ENCODE peak calls at places on chromosomes 13 and 19, in seven cellular contexts. C is body of pancreas, Z is psoas muscle, Q is cardiac muscle cell, P is tibial nerve, A is HepG2, F is dorsolateral prefrontal cortex. I is an unnamed sample.

GRCh38 chr13:81116461-81117282 is 775.7 kb upstream of the SPRY2 start:
- DNase-seq in Q (no peak), P (no peak), Z (no peak), A (no peak), C (no peak), F (no peak), I (no peak)

GRCh38 chr13:87674143-87674772 is 3.1 kb downstream of the SLITRK5 start:
- DNase-seq in A (no peak), F (no peak), Z (no peak), Q (no peak), P (no peak), C (no peak), I (no peak)

GRCh38 chr19:14519860-14520407 is 1.7 kb upstream of the DNAJB1 start:
- DNase-seq in C (peak), P (no peak), Z (no peak), Q (peak), F (no peak), A (peak), I (no peak)

GRCh38 chr13:105365831-105366230 is 1169.6 kb downstream of the EFNB2 start:
- DNase-seq in F (no peak), C (no peak), Z (no peak), A (no peak), P (no peak), Q (no peak), I (no peak)

GRCh38 chr19:42284066-42284501 is 15.0 kb downstream of the CIC start:
- DNase-seq in A (no peak), Q (peak), P (peak), F (no peak), Z (peak), C (peak), I (peak)

GRCh38 chr13:112838038-112838965 is 130.7 kb upstream of the MCF2L start:
- DNase-seq in C (no peak), Q (no peak), Z (no peak), A (no peak), P (no peak), F (no peak), I (peak)

GRCh38 chr19:49672131-49672919 is 4.7 kb upstream of the PRMT1 start:
- DNase-seq in C (peak), A (peak), Q (peak), F (peak), P (peak), Z (peak), I (peak)

GRCh38 chr13:114148521-114148855 is 16.1 kb upstream of the RASA3 start:
- DNase-seq in Q (no peak), P (no peak), F (no peak), Z (no peak), C (peak), A (no peak), I (no peak)

GRCh38 chr19:37951816-37952210 is 44.8 kb downstream of the SIPA1L3 start:
- DNase-seq in P (no peak), F (no peak), Z (no peak), Q (no peak), C (no peak), A (no peak), I (no peak)
- H3K27ac ChIP-seq in P (no peak), F (no peak), Z (no peak), Q (no peak), C (no peak), A (no peak), I (no peak)

DNA sequence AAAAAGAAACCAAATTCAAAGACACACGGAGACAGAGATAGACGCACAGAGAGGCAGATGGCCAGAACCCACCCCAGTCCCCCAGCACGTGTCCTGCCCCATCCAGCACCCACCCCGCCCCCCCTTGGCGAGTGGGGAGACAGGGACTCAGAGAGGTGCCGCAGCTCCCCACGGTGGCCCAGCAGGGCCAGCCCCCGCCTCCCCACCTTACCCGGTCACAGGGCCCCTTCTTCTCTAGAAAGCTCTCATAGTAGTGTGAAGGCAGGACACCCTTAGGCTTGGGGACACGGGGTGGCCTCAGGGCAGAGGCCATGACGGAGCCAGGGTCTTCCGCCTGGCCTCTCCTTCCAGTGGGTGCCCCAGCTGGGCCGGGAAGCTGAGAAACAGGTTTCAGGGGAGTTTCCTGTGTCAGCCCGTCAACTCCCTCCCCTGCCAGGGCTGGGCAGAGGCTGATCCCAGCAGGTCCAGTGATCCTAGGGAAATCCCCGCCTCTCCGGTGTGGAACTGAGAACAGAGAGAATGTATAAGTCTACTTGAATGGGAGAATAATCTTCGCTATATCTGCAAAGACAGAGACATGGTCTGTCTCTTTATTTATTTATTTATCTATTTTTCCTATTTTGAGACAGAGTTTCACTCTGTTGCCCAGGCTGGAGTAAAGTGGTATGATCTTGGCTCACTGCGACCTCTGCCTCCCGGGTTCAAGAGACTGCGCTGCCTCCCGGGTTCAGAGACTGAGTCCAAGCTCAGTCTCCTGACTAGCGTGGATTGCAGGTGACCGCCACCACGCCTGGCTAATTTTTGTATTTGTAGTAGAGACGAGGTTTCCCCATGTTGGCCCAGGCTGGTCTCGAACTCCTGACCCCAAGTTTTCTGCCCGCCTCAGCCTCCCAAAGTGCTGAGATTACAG is at the start of gene STAP2:
- DNase-seq in A (peak), C (peak), P (no peak), F (no peak), Q (peak), Z (no peak), I (no peak)
- H3K4me3 ChIP-seq in A (peak), C (peak), P (peak), F (peak), Q (peak), Z (peak), I (peak)

GRCh38 chr13:50353651-50354415 is 338.6 kb downstream of the KCNRG start:
- DNase-seq in Z (no peak), Q (peak), C (no peak), F (no peak), A (no peak), P (no peak), I (no peak)
- H3K27ac ChIP-seq in Z (no peak), Q (no peak), C (no peak), F (no peak), A (no peak), P (peak), I (no peak)

GRCh38 chr13:46578590-46578975 is 25.6 kb downstream of the LRCH1 start:
- DNase-seq in P (no peak), A (no peak), Q (no peak), Z (no peak), C (no peak), F (no peak), I (no peak)
- H3K4me3 ChIP-seq in P (no peak), A (no peak), Q (no peak), Z (no peak), C (no peak), F (no peak), I (no peak)

GRCh38 chr13:101398920-101399319 is 17.4 kb downstream of the NALCN start:
- DNase-seq in C (no peak), F (no peak), P (no peak), A (no peak), Z (no peak), Q (peak), I (no peak)
- H3K27ac ChIP-seq in C (no peak), F (no peak), P (no peak), A (no peak), Z (no peak), Q (no peak), I (no peak)

DNA sequence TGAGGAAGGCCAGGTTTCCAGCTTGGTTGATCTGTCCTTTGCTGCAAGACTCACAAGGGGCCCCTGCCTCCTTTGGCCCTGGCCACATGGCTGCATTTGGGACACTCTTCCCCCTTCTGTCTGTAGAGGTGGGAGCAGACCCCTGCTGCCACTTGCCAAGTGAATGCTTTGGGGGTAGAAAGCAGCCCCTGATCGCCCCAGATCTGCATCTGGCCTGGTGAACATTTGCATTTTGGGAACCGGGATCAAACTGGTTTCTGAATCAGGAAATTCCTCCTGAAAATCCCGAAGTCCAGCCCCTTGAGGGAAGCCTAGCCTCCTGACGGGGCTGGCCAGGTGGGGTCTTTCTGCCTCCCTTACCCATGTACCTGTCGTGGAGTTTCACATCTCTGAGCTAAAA is 14.9 kb downstream of the DPF1 start:
- DNase-seq in F (no peak), Z (no peak), Q (no peak), C (no peak), P (no peak), A (no peak), I (no peak)
- H3K4me3 ChIP-seq in F (peak), Z (no peak), Q (no peak), C (no peak), P (peak), A (no peak), I (peak)

GRCh38 chr19:46881092-46881491 is 20.3 kb downstream of the ARHGAP35 start:
- DNase-seq in P (no peak), F (no peak), Z (no peak), C (no peak), A (peak), Q (no peak), I (no peak)
- H3K27ac ChIP-seq in P (no peak), F (no peak), Z (no peak), C (no peak), A (no peak), Q (no peak), I (no peak)

GRCh38 chr19:57359300-57359699 is 4.1 kb upstream of the TRAPPC2B start:
- DNase-seq in C (no peak), Z (no peak), A (no peak), F (no peak), Q (no peak), P (no peak), I (no peak)
- H3K4me3 ChIP-seq in C (no peak), Z (no peak), A (no peak), F (no peak), Q (no peak), P (no peak), I (no peak)